ENCODE peak calls at places on chromosomes 6 and 20, in eight cellular contexts. D is OCI-LY7, H is transverse colon, S is AG04450, A is uterus, Y is heart right ventricle, Q is spleen, M is left ventricle myocardium inferior. I is an unnamed sample.

GRCh38 chr6:11346516-11346915 is 114.0 kb upstream of the NEDD9 start:
- DNase-seq in D (peak), H (no peak), S (no peak), A (no peak), Y (no peak), Q (no peak), M (no peak), I (no peak)

GRCh38 chr20:43736588-43737091 is 9.8 kb upstream of the GTSF1L start:
- DNase-seq in D (peak), H (no peak), S (no peak), A (no peak), Y (no peak), Q (no peak), M (no peak), I (no peak)

GRCh38 chr6:143549630-143550268 is 38.2 kb upstream of the FUCA2 start:
- DNase-seq in D (no peak), H (no peak), S (no peak), A (no peak), Y (no peak), Q (no peak), M (no peak), I (no peak)

GRCh38 chr6:122033564-122034181 is 365.8 kb upstream of the HSF2 start:
- DNase-seq in D (peak), H (no peak), S (peak), A (no peak), Y (no peak), Q (no peak), M (no peak), I (no peak)

GRCh38 chr6:19697744-19698290 is 139.4 kb upstream of the ID4 start:
- DNase-seq in D (no peak), H (no peak), S (peak), A (no peak), Y (no peak), Q (no peak), M (no peak), I (no peak)

GRCh38 chr20:44701889-44702288 is 13.3 kb upstream of the CCN5 start:
- DNase-seq in D (no peak), H (no peak), S (no peak), A (no peak), Y (no peak), Q (no peak), M (no peak), I (no peak)

GRCh38 chr6:99393366-99393697 is 663 bp downstream of the COQ3 start:
- DNase-seq in D (no peak), H (no peak), S (no peak), A (no peak), Y (no peak), Q (no peak), M (no peak), I (no peak)

GRCh38 chr6:11918739-11919605 is 93.1 kb upstream of the HIVEP1 start:
- DNase-seq in D (no peak), H (no peak), S (no peak), A (no peak), Y (no peak), Q (no peak), M (no peak), I (no peak)

GRCh38 chr6:14922306-14922705 is 323.6 kb upstream of the JARID2 start:
- DNase-seq in D (no peak), H (no peak), S (no peak), A (no peak), Y (no peak), Q (no peak), M (no peak), I (peak)

GRCh38 chr6:14165091-14165490 is 47.5 kb downstream of the CD83 start:
- DNase-seq in D (no peak), H (no peak), S (peak), A (no peak), Y (no peak), Q (no peak), M (no peak), I (no peak)

GRCh38 chr6:122947355-122947754 is 48.7 kb upstream of the CLVS2 start:
- DNase-seq in D (no peak), H (no peak), S (no peak), A (no peak), Y (no peak), Q (no peak), M (no peak), I (peak)

GRCh38 chr20:64152906-64153305 is 11.3 kb upstream of the MYT1 start:
- DNase-seq in D (no peak), H (no peak), S (no peak), A (no peak), Y (no peak), Q (peak), M (no peak), I (no peak)

GRCh38 chr6:163229050-163229449 is 185.5 kb upstream of the QKI start:
- DNase-seq in D (no peak), H (no peak), S (no peak), A (no peak), Y (no peak), Q (no peak), M (no peak), I (no peak)

GRCh38 chr6:47135772-47136171 is 93.6 kb upstream of the ADGRF1 start:
- DNase-seq in D (no peak), H (no peak), S (peak), A (no peak), Y (no peak), Q (no peak), M (no peak), I (no peak)

GRCh38 chr20:31809656-31810055 is 9.5 kb upstream of the MYLK2 start:
- DNase-seq in D (no peak), H (no peak), S (no peak), A (no peak), Y (no peak), Q (no peak), M (no peak), I (no peak)

GRCh38 chr6:33949111-33949510 is 145.3 kb upstream of the MLN start:
- DNase-seq in D (no peak), H (no peak), S (no peak), A (no peak), Y (no peak), Q (no peak), M (no peak), I (no peak)

GRCh38 chr6:136180729-136181128 is 69.4 kb downstream of the MTFR2 start:
- DNase-seq in D (no peak), H (no peak), S (no peak), A (no peak), Y (no peak), Q (no peak), M (no peak), I (no peak)

GRCh38 chr6:15763827-15764226 is 101.0 kb upstream of the DTNBP1 start:
- DNase-seq in D (no peak), H (peak), S (no peak), A (no peak), Y (no peak), Q (no peak), M (no peak), I (no peak)

GRCh38 chr6:93418448-93419303 is 683 bp downstream of the EPHA7 start:
- DNase-seq in D (no peak), H (peak), S (no peak), A (peak), Y (peak), Q (peak), M (peak), I (peak)

GRCh38 chr6:122931916-122932315 is 64.1 kb upstream of the CLVS2 start:
- DNase-seq in D (no peak), H (no peak), S (no peak), A (no peak), Y (no peak), Q (no peak), M (no peak), I (no peak)

GRCh38 chr6:112800439-112800838 is 453.3 kb downstream of the RFPL4B start:
- DNase-seq in D (no peak), H (no peak), S (no peak), A (no peak), Y (no peak), Q (no peak), M (no peak), I (no peak)

GRCh38 chr6:45619994-45620471 is 242.3 kb upstream of the SUPT3H start:
- DNase-seq in D (peak), H (no peak), S (no peak), A (no peak), Y (no peak), Q (no peak), M (no peak), I (no peak)

GRCh38 chr6:31057426-31058003 is 47.2 kb downstream of the MUC22 start:
- DNase-seq in D (no peak), H (no peak), S (no peak), A (no peak), Y (no peak), Q (no peak), M (no peak), I (no peak)

GRCh38 chr6:143060806-143061596 is at the start of gene AIG1:
- DNase-seq in D (no peak), H (no peak), S (peak), A (peak), Y (no peak), Q (peak), M (no peak), I (peak)

GRCh38 chr6:159008656-159009288 is 8.8 kb upstream of the RSPH3 start:
- DNase-seq in D (peak), H (no peak), S (no peak), A (no peak), Y (no peak), Q (no peak), M (no peak), I (no peak)

GRCh38 chr20:23125625-23126191 is 39.6 kb upstream of the CD93 start:
- DNase-seq in D (peak), H (peak), S (peak), A (no peak), Y (no peak), Q (peak), M (peak), I (no peak)

GRCh38 chr20:63098195-63098810 is 91.5 kb upstream of the BHLHE23 start:
- DNase-seq in D (no peak), H (peak), S (no peak), A (peak), Y (no peak), Q (peak), M (no peak), I (no peak)

GRCh38 chr6:158837684-158838625 is 18.8 kb upstream of the EZR start:
- DNase-seq in D (no peak), H (no peak), S (no peak), A (no peak), Y (no peak), Q (no peak), M (no peak), I (no peak)

GRCh38 chr20:46984391-46984790 is 89.7 kb downstream of the EYA2 start:
- DNase-seq in D (no peak), H (no peak), S (no peak), A (no peak), Y (no peak), Q (no peak), M (no peak), I (no peak)

GRCh38 chr6:106084106-106084963 is 1.8 kb upstream of the PRDM1 start:
- DNase-seq in D (peak), H (peak), S (peak), A (peak), Y (no peak), Q (no peak), M (no peak), I (no peak)

GRCh38 chr6:106085984-106086832 is at the start of gene PRDM1:
- DNase-seq in D (peak), H (peak), S (no peak), A (peak), Y (peak), Q (peak), M (peak), I (no peak)

GRCh38 chr6:106085687-106085983 is 501 bp upstream of the PRDM1 start:
- DNase-seq in D (no peak), H (no peak), S (no peak), A (no peak), Y (no peak), Q (no peak), M (no peak), I (no peak)

GRCh38 chr6:106083618-106084017 is 2.5 kb upstream of the PRDM1 start:
- DNase-seq in D (no peak), H (no peak), S (no peak), A (no peak), Y (no peak), Q (no peak), M (no peak), I (no peak)

GRCh38 chr6:106084973-106085686 is 1.0 kb upstream of the PRDM1 start:
- DNase-seq in D (no peak), H (no peak), S (no peak), A (no peak), Y (no peak), Q (no peak), M (no peak), I (no peak)
- H3K27ac ChIP-seq in D (peak), H (peak), S (peak), A (peak), Y (peak), Q (peak), M (peak), I (no peak)

GRCh38 chr6:43992126-43992663 is 135.1 kb downstream of the MRPL14 start:
- DNase-seq in D (no peak), H (no peak), S (no peak), A (no peak), Y (no peak), Q (no peak), M (no peak), I (no peak)

GRCh38 chr6:43992783-43993505 is 134.3 kb downstream of the MRPL14 start:
- DNase-seq in D (no peak), H (no peak), S (no peak), A (no peak), Y (peak), Q (no peak), M (peak), I (no peak)

GRCh38 chr6:43990275-43990626 is 137.0 kb downstream of the MRPL14 start:
- DNase-seq in D (no peak), H (no peak), S (no peak), A (peak), Y (no peak), Q (no peak), M (peak), I (no peak)

GRCh38 chr6:43989556-43990248 is 137.6 kb downstream of the MRPL14 start:
- DNase-seq in D (no peak), H (no peak), S (no peak), A (no peak), Y (no peak), Q (no peak), M (peak), I (no peak)

GRCh38 chr6:43990627-43991619 is 136.3 kb downstream of the MRPL14 start:
- DNase-seq in D (no peak), H (peak), S (peak), A (peak), Y (no peak), Q (no peak), M (no peak), I (no peak)
- H3K27ac ChIP-seq in D (no peak), H (peak), S (peak), A (peak), Y (peak), Q (no peak), M (peak), I (no peak)

DNA sequence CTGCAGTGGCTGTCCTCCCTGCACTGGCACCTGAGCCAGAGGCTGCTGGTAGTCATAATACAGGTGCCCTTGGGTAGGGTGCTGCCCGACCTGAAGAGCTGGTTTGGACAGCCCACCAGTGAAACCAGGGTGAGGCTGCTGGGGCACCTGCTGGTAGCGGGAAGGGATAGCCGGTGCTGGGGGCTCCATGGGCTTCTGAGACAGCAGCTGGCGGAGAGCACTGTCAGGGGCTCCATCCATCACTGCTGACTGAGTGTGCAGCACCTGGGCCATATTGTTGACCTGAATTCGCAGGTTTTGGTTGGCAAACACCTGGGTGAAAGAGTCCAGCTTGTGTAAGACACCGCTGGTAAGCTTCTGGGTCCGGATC is 51.2 kb upstream of the MRPS10 start:
- DNase-seq in D (no peak), H (no peak), S (no peak), A (no peak), Y (no peak), Q (no peak), M (no peak), I (no peak)
- H3K27ac ChIP-seq in D (peak), H (peak), S (no peak), A (no peak), Y (no peak), Q (no peak), M (no peak), I (no peak)

DNA sequence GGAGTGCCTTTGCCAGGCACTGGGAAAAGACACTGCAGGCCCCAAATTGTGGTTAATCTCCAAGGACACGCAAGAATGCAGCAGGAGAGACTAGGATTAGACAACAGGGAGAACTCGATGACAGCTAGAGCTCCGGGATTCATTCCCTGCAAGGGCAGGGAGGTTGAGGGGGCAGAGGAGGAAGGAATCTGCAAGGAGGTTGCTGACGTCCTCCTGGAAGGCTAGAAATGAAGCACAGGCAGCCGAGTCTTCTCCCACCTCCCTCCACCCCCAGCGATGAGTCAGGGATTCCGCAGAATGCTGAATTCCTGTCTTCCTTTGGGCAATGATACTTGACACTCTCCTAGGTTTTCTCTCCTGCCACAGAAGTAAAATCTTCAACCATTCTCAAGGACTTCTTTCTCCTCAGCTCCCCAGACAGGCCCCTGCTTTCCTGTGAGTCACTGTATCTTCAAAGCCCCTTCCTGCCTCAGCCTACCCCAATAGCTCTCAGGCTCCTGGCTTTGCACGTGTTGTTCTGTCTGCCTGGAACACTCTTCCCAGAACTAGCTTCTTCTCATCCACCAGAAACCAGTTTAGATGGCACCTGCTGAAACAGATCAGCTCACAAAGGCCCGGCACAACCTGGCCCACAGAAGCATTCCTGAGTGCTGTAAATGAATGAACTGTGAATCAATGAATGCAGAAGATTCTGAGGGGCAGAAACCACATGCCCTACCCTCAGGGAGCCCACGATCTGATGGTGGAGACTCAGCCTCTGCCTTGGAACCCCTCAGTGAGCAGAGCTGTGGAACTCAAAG is 85.6 kb downstream of the MRPL14 start:
- DNase-seq in D (no peak), H (peak), S (peak), A (peak), Y (no peak), Q (peak), M (no peak), I (peak)
- H3K27ac ChIP-seq in D (no peak), H (peak), S (peak), A (peak), Y (no peak), Q (no peak), M (no peak), I (peak)

GRCh38 chr6:167948716-167949115 is 48.8 kb upstream of the KIF25 start:
- DNase-seq in D (no peak), H (no peak), S (no peak), A (no peak), Y (no peak), Q (no peak), M (no peak), I (no peak)
- H3K27ac ChIP-seq in D (no peak), H (no peak), S (no peak), A (no peak), Y (no peak), Q (no peak), M (no peak), I (no peak)